ENCODE peak calls at places on chromosomes 6 and 20, in eight cellular contexts. B, W, X, F, S, U, C and L are unnamed samples.

GRCh38 chr6:33840064-33840926 is 36.5 kb upstream of the MLN start:
- DNase-seq in S (peak; percentile 92), B (no peak), U (no peak), W (peak; percentile 44), F (no peak), X (no peak), C (peak; percentile 95), L (peak; percentile 87)

GRCh38 chr6:41199427-41200246 is 1.3 kb downstream of the TREML2 start:
- DNase-seq in C (no peak), W (no peak), X (no peak), U (peak; percentile 48), S (no peak), B (no peak), F (no peak), L (no peak)

GRCh38 chr6:40957616-40958492 is 81.2 kb downstream of the UNC5CL start:
- DNase-seq in F (no peak), C (peak; percentile 4), S (peak; percentile 83), W (no peak), B (no peak), X (no peak), U (no peak), L (no peak)

GRCh38 chr20:25077610-25078169 is 4.3 kb downstream of the VSX1 start:
- DNase-seq in F (peak; percentile 78), B (no peak), C (no peak), W (no peak), X (no peak), S (no peak), U (peak; percentile 37), L (no peak)

GRCh38 chr6:100228437-100229424 is 234.7 kb upstream of the MCHR2 start:
- DNase-seq in F (peak; percentile 78), B (peak; percentile 61), C (peak; percentile 77), W (peak; percentile 43), X (peak; percentile 79), U (peak; percentile 47), S (no peak), L (peak; percentile 39)

GRCh38 chr6:114085206-114085605 is 114.3 kb upstream of the HDAC2 start:
- DNase-seq in U (no peak), X (no peak), C (no peak), B (no peak), S (peak; percentile 85), W (no peak), F (no peak), L (peak; percentile 57)

GRCh38 chr6:72683797-72684196 is 61.9 kb downstream of the KCNQ5 start:
- DNase-seq in U (no peak), S (no peak), F (no peak), B (no peak), W (no peak), X (no peak), C (no peak), L (no peak)

GRCh38 chr20:3697588-3698235 is 14.7 kb downstream of the SIGLEC1 start:
- DNase-seq in X (no peak), S (no peak), C (no peak), F (no peak), B (no peak), U (no peak), W (no peak), L (no peak)

GRCh38 chr20:31720486-31721407 is 1.9 kb downstream of the BCL2L1 start:
- DNase-seq in U (no peak), W (no peak), X (no peak), S (no peak), B (no peak), F (no peak), C (no peak), L (no peak)

GRCh38 chr6:47485083-47485482 is 7.5 kb downstream of the CD2AP start:
- DNase-seq in U (no peak), F (no peak), X (no peak), S (no peak), W (no peak), B (no peak), C (no peak), L (no peak)

GRCh38 chr20:64188071-64188470 is 23.8 kb downstream of the MYT1 start:
- DNase-seq in U (no peak), S (no peak), F (no peak), B (no peak), X (no peak), W (no peak), C (no peak), L (no peak)

GRCh38 chr20:38674178-38675133 is 49.8 kb upstream of the SLC32A1 start:
- DNase-seq in U (peak; percentile 66), W (no peak), X (no peak), S (no peak), C (peak; percentile 40), B (peak; percentile 9), F (no peak), L (no peak)

GRCh38 chr6:84625510-84625909 is 138.9 kb downstream of the TBX18 start:
- DNase-seq in X (no peak), B (no peak), C (no peak), F (no peak), W (no peak), S (no peak), U (no peak), L (no peak)

GRCh38 chr20:41358717-41359116 is 7.9 kb downstream of the EMILIN3 start:
- DNase-seq in U (no peak), S (no peak), X (no peak), C (no peak), F (no peak), B (no peak), W (no peak), L (no peak)

GRCh38 chr20:32672315-32672981 is 1.3 kb downstream of the C20orf203 start:
- DNase-seq in F (no peak), B (no peak), X (no peak), C (no peak), W (no peak), S (no peak), U (no peak), L (no peak)

DNA sequence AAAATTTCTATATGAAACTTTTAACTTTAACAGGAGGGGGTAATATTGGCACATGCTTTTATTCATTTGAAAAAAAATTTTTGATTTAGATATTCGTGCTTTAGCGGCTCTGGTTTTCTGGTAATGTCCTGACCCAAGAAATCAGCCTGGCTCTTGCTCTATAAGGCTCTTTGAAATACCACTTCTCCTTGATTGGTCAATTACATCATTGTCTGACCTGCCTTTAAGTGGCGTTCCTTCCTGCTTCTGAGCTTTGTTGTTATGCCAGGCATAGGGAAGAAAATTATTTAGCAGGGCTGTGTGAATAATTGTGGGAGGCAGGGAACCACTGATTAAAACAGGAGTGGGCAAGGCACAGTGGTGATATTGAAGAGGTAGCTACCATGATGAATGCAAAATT is 3.9 kb downstream of the RNF144B start:
- DNase-seq in X (no peak), B (no peak), F (no peak), U (no peak), S (no peak), C (no peak), W (no peak), L (no peak)
- H3K4me3 ChIP-seq in X (peak overlapping the region; percentile 61), B (no peak overlapping the region), F (no peak overlapping the region), U (no peak overlapping the region), S (no peak overlapping the region), C (no peak overlapping the region), W (peak overlapping the region; percentile 65), L (no peak overlapping the region)

GRCh38 chr6:25028346-25028745 is 92.6 kb upstream of the RIPOR2 start:
- DNase-seq in W (no peak), F (no peak), S (no peak), U (no peak), B (no peak), C (no peak), X (no peak), L (no peak)

GRCh38 chr6:25025248-25025918 is 89.6 kb upstream of the RIPOR2 start:
- DNase-seq in X (no peak), W (no peak), C (no peak), S (no peak), B (no peak), F (no peak), U (no peak), L (no peak)

GRCh38 chr6:25025919-25026301 is 90.2 kb upstream of the RIPOR2 start:
- DNase-seq in W (no peak), S (no peak), U (no peak), B (no peak), X (no peak), C (no peak), F (no peak), L (no peak)

GRCh38 chr6:25026723-25027122 is 91.0 kb upstream of the RIPOR2 start:
- DNase-seq in X (no peak), F (no peak), C (no peak), U (no peak), W (no peak), B (no peak), S (no peak), L (no peak)

DNA sequence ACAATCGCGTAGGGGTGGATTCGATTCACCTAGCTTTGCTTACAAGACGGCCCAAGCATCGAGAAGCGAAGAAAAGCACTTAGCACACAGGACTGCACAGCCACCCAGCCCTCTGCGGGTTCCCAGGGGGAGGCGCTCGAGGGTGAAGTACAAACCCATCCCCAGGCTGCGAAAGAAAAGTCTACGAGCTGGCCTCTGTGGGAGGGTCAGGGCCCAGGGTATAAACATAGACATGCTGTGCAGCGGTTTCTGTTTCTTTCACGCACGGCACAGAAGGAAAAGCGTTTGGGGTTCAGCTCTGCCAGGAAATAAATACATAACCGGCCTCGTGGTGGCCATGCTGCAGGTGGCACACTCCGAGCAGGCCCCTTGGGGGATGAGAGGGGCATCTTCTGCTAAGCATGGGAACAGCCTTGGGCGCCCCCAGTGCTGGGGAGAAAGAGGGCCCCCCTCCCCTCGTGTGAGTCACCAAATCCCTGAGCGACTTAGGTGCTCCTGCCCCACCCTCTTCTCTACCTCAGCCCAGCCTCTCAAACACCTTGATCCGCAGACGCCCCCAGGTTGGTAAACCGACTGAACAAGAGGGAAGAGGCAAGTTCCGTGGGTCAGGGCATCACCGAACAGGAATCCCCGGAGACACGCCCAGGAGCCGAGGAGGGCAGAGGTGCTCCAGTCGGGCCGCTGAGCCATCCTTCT is 91.6 kb upstream of the RIPOR2 start:
- DNase-seq in U (peak; percentile 84), F (no peak), X (no peak), W (no peak), S (no peak), C (no peak), B (no peak), L (no peak)
- H3K4me3 ChIP-seq in U (peak overlapping the region; percentile 37), F (no peak overlapping the region), X (no peak overlapping the region), W (no peak overlapping the region), S (no peak overlapping the region), C (no peak overlapping the region), B (no peak overlapping the region), L (no peak overlapping the region)

DNA sequence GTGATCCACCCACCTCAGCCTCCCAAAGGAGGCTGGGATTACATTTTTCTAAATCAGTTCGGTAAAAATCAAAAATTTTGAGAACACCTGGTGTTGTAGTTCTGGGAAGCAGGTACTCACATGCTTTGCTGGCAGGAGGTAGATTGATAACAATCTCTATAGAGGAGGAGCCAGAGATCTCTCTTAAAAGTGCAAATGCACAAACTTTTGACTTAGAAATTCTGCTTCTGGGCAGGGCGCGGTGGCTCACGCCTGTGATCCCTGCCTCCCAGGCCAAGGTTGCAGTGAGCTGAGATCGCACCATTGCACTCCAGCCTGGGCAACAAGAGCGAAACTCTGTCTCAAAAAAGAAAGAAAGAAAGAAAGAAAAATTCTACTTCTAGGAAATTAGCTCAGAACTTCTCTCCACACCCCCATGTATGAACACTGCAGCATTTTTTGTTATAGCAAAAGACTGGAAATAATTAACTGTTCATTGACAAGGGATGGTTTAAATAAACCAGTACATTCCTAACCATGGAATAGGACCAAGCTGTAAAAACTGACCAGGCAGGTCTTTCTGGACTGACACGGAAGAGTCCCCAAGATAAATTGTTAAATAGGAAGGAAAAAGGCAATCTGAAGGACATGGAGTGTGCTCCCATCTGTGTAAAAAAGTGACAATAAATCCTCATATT is 14.4 kb upstream of the TRIB3 start:
- DNase-seq in C (no peak), S (no peak), X (no peak), B (no peak), U (no peak), F (no peak), W (no peak), L (no peak)
- H3K4me3 ChIP-seq in C (no peak overlapping the region), S (no peak overlapping the region), X (no peak overlapping the region), B (no peak overlapping the region), U (no peak overlapping the region), F (no peak overlapping the region), W (no peak overlapping the region), L (no peak overlapping the region)

GRCh38 chr20:50792708-50793574 is 1.9 kb upstream of the BCAS4 start:
- DNase-seq in B (no peak), W (no peak), X (no peak), U (no peak), S (no peak), C (no peak), F (no peak), L (peak; percentile 12)
- H3K4me3 ChIP-seq in B (no peak overlapping the region), W (no peak overlapping the region), X (no peak overlapping the region), U (no peak overlapping the region), S (no peak overlapping the region), C (no peak overlapping the region), F (no peak overlapping the region), L (no peak overlapping the region)